ENCODE peak calls at places on chromosomes 5 and 9, in seven cellular contexts. U is aorta; T is left ventricle myocardium inferior; B is stomach; C is mesendoderm; D is effector memory CD4-positive, alpha-beta T cell; O is Peyer's patch. N is an unnamed sample. For H3K27me3, the result is how much of the 10 kb centered on the place peaks cover.

GRCh38 chr5:95773325-95774059 is 42.4 kb downstream of the RHOBTB3 start:
- DNase-seq in U (no peak), O (no peak), C (no peak), T (no peak), D (no peak), B (no peak), N (no peak)

GRCh38 chr5:88732181-88732633 is 150.8 kb downstream of the MEF2C start:
- DNase-seq in O (peak), C (no peak), B (no peak), U (peak), D (no peak), T (peak), N (no peak)

GRCh38 chr5:146710348-146710747 is 168.2 kb downstream of the PPP2R2B start:
- DNase-seq in O (no peak), D (no peak), C (no peak), B (no peak), U (no peak), T (no peak), N (no peak)

GRCh38 chr9:27276182-27277030 is 20.5 kb downstream of the EQTN start:
- DNase-seq in D (no peak), T (no peak), B (no peak), U (no peak), C (peak), O (no peak), N (no peak)

GRCh38 chr9:14924821-14925220 is 14.6 kb upstream of the FREM1 start:
- DNase-seq in B (no peak), T (no peak), D (no peak), O (no peak), C (no peak), U (no peak), N (no peak)

GRCh38 chr5:78907255-78907886 is 77.7 kb downstream of the ARSB start:
- DNase-seq in U (peak), O (peak), T (peak), D (no peak), C (peak), B (no peak), N (no peak)

GRCh38 chr9:75491533-75491932 is 398.9 kb upstream of the PCSK5 start:
- DNase-seq in O (no peak), T (no peak), D (no peak), U (no peak), C (no peak), B (no peak), N (no peak)

GRCh38 chr9:801399-802071 is 40.0 kb upstream of the DMRT1 start:
- DNase-seq in U (no peak), T (no peak), D (no peak), C (peak), O (no peak), B (no peak), N (no peak)

GRCh38 chr9:35960029-35960655 is 2.2 kb upstream of the OR2S2 start:
- DNase-seq in U (no peak), D (no peak), T (no peak), B (no peak), O (no peak), C (no peak), N (no peak)

GRCh38 chr5:1497271-1497777 is 26.4 kb downstream of the LPCAT1 start:
- DNase-seq in U (no peak), B (no peak), D (no peak), O (peak), C (no peak), T (no peak), N (peak)

GRCh38 chr9:34578241-34579096 is 11.1 kb downstream of the CNTFR start:
- DNase-seq in C (peak), B (no peak), O (no peak), D (no peak), U (no peak), T (no peak), N (no peak)
- H3K27me3 ChIP-seq in C (under half), B (half or more), O (under half), D (under half), U (under half), T (half or more), N (under half)

GRCh38 chr9:124007468-124008306 is 3.9 kb upstream of the LHX2 start:
- DNase-seq in B (no peak), C (peak), O (no peak), T (no peak), U (no peak), D (no peak), N (no peak)
- H3K27me3 ChIP-seq in B (half or more), C (half or more), O (half or more), T (half or more), U (under half), D (half or more), N (half or more)

GRCh38 chr9:137323531-137324331 is 21.7 kb upstream of the NRARP start:
- DNase-seq in B (no peak), U (peak), C (no peak), T (no peak), D (no peak), O (no peak), N (peak)

GRCh38 chr9:137319434-137319975 is 17.4 kb upstream of the NRARP start:
- DNase-seq in B (peak), C (no peak), O (no peak), T (peak), D (no peak), U (peak), N (peak)

GRCh38 chr9:137319976-137320551 is 18.0 kb upstream of the NRARP start:
- DNase-seq in C (no peak), O (no peak), T (peak), B (peak), D (no peak), U (peak), N (peak)

GRCh38 chr9:137320555-137321384 is 18.7 kb upstream of the NRARP start:
- DNase-seq in D (no peak), U (peak), B (peak), C (no peak), O (peak), T (peak), N (peak)

GRCh38 chr9:137321726-137322361 is 19.8 kb upstream of the NRARP start:
- DNase-seq in D (no peak), U (peak), O (no peak), C (no peak), T (no peak), B (peak), N (peak)
- H3K27me3 ChIP-seq in D (under half), U (under half), O (under half), C (under half), T (under half), B (under half), N (under half)

DNA sequence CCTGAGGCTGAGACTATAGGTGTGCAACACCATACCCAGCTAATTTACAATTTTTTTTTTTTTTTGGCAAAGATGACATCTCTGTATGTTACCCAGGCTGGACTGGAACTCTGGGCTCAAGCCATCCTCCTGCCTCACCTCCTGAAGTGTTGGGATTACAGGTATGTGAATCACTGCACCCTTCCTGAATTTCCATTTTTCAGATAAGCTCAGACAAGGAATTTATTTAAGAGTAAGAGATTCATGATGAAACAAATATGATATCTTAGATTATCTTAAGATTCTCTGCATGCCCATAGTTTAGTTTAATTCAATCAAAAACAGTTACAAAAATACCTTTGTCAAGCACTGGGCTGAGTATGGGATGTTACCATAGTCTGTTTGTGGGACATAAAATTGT is 128.4 kb upstream of the BASP1 start:
- DNase-seq in T (no peak), D (no peak), O (no peak), C (no peak), B (no peak), U (no peak), N (no peak)
- H3K27me3 ChIP-seq in T (under half), D (under half), O (under half), C (under half), B (under half), U (under half), N (under half)

GRCh38 chr9:93958875-93959682 is 3.9 kb upstream of the BARX1 start:
- DNase-seq in D (no peak), U (no peak), T (no peak), C (peak), O (no peak), B (no peak), N (no peak)

GRCh38 chr9:93960221-93960970 is 5.2 kb upstream of the BARX1 start:
- DNase-seq in D (no peak), B (peak), T (no peak), O (no peak), C (peak), U (no peak), N (no peak)

GRCh38 chr9:93959739-93960154 is 4.6 kb upstream of the BARX1 start:
- DNase-seq in C (no peak), U (no peak), D (no peak), O (no peak), T (no peak), B (no peak), N (no peak)

GRCh38 chr9:93956183-93956784 is 1.1 kb upstream of the BARX1 start:
- DNase-seq in B (no peak), C (no peak), T (no peak), U (no peak), D (no peak), O (no peak), N (no peak)

GRCh38 chr9:93958121-93958874 is 3.1 kb upstream of the BARX1 start:
- DNase-seq in C (peak), B (no peak), O (no peak), T (no peak), D (no peak), U (no peak), N (no peak)
- H3K27me3 ChIP-seq in C (half or more), B (half or more), O (half or more), T (half or more), D (half or more), U (under half), N (half or more)

GRCh38 chr9:127386981-127387380 is 10.0 kb upstream of the SLC2A8 start:
- DNase-seq in O (no peak), C (no peak), B (no peak), D (no peak), T (no peak), U (no peak), N (no peak)
- H3K27me3 ChIP-seq in O (under half), C (under half), B (under half), D (under half), T (under half), U (under half), N (under half)

N was measured in spleen.